ENCODE peak calls at places on chromosomes 7 and 10, in eight cellular contexts. L is suprapubic skin, K is pancreas, U is OCI-LY7, T is ascending aorta, B is prostate gland, I is gastrocnemius medialis, P is stomach. A is an unnamed sample.

GRCh38 chr7:121480566-121481335 is 84.6 kb upstream of the FAM3C start:
- DNase-seq in U (peak; percentile 14), P (no peak), B (no peak), I (no peak), K (no peak), L (no peak), T (no peak), A (no peak)

GRCh38 chr7:133886081-133886480 is 241.1 kb upstream of the LRGUK start:
- DNase-seq in T (no peak), U (no peak), K (no peak), I (no peak), L (no peak), P (no peak), B (no peak), A (no peak)

GRCh38 chr10:71323407-71323806 is 4.3 kb downstream of the SLC29A3 start:
- DNase-seq in K (no peak), I (no peak), P (no peak), L (no peak), B (no peak), U (peak; percentile 71), T (no peak), A (no peak)

GRCh38 chr10:121804460-121804859 is 123.4 kb downstream of the ATE1 start:
- DNase-seq in U (no peak), T (no peak), K (no peak), L (no peak), I (no peak), B (no peak), P (no peak), A (no peak)

GRCh38 chr10:44968887-44969400 is 9.3 kb downstream of the RASSF4 start:
- DNase-seq in K (no peak), T (no peak), L (no peak), B (no peak), P (no peak), U (no peak), I (no peak), A (no peak)

GRCh38 chr7:135508853-135509588 is 881 bp downstream of the CNOT4 start:
- DNase-seq in U (peak; percentile 70), B (peak; percentile 7), I (peak; percentile 2), K (peak; percentile 6), P (no peak), L (no peak), T (no peak), A (no peak)

GRCh38 chr7:101856488-101857357 is 39.3 kb downstream of the CUX1 start:
- DNase-seq in K (peak; percentile 81), L (peak; percentile 93), T (peak; percentile 72), I (peak; percentile 87), P (peak; percentile 97), B (peak; percentile 91), U (peak; percentile 92), A (peak; percentile 95)

GRCh38 chr10:113978802-113979201 is 64.9 kb upstream of the ADRB1 start:
- DNase-seq in L (no peak), B (no peak), T (no peak), K (no peak), I (no peak), U (no peak), P (no peak), A (no peak)

GRCh38 chr10:69898941-69899340 is 97.2 kb downstream of the COL13A1 start:
- DNase-seq in T (no peak), P (no peak), B (no peak), U (no peak), I (no peak), L (no peak), K (no peak), A (no peak)

GRCh38 chr7:47497367-47498096 is 84.4 kb downstream of the TNS3 start:
- DNase-seq in I (no peak), L (no peak), P (no peak), U (peak; percentile 87), T (no peak), B (no peak), K (no peak), A (no peak)

GRCh38 chr10:101624526-101625102 is 36.5 kb downstream of the DPCD start:
- DNase-seq in B (no peak), K (no peak), P (no peak), U (peak; percentile 26), T (no peak), L (no peak), I (no peak), A (no peak)

GRCh38 chr7:154942718-154943117 is 60.2 kb downstream of the PAXIP1 start:
- DNase-seq in P (no peak), U (no peak), I (no peak), L (no peak), B (no peak), K (no peak), T (no peak), A (no peak)

GRCh38 chr10:120632936-120633335 is 175.9 kb downstream of the PLPP4 start:
- DNase-seq in L (no peak), K (no peak), B (no peak), I (no peak), P (no peak), U (no peak), T (no peak), A (no peak)

GRCh38 chr10:123614888-123615287 is 51.3 kb upstream of the GPR26 start:
- DNase-seq in I (no peak), P (peak; percentile 64), K (peak; percentile 30), U (peak; percentile 52), T (no peak), L (no peak), B (peak; percentile 50), A (no peak)

DNA sequence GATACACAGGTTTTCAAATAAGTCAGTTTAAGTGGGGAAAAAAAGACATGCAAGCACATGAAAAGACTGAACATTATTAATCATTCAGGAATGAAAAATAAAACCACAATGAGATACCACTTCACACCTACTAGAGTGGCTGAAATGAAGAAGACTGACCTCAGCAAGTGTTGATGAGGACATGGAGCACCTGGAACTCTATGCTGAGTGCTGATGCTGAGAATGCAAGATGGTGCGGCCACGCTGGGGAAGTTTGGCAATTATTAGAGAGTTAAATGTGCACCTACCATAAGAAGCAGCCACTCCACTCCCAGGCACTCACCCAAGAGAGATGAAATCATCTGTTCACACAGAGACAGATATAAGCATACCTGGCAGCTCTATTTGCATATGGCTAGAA is 32.9 kb upstream of the ELFN1 start:
- DNase-seq in U (no peak), B (no peak), P (no peak), T (no peak), I (no peak), K (no peak), L (no peak), A (no peak)
- H3K4me1 ChIP-seq in U (no peaks in the 10 kb centered on the region), B (no peaks in the 10 kb centered on the region), P (no peaks in the 10 kb centered on the region), T (no peaks in the 10 kb centered on the region), I (peaks cover 8% of the 10 kb centered on the region), K (no peaks in the 10 kb centered on the region), L (peaks cover 10% of the 10 kb centered on the region), A (no peaks in the 10 kb centered on the region)

GRCh38 chr7:148558914-148559313 is 31.7 kb upstream of the C7orf33 start:
- DNase-seq in K (no peak), U (no peak), L (no peak), T (no peak), B (no peak), P (no peak), I (no peak), A (no peak)

GRCh38 chr7:148561099-148561498 is 29.5 kb upstream of the C7orf33 start:
- DNase-seq in B (no peak), T (no peak), L (no peak), I (no peak), P (no peak), K (no peak), U (no peak), A (no peak)

GRCh38 chr7:148553979-148554378 is 36.6 kb upstream of the C7orf33 start:
- DNase-seq in T (no peak), L (no peak), B (no peak), U (no peak), K (no peak), P (no peak), I (no peak), A (no peak)

DNA sequence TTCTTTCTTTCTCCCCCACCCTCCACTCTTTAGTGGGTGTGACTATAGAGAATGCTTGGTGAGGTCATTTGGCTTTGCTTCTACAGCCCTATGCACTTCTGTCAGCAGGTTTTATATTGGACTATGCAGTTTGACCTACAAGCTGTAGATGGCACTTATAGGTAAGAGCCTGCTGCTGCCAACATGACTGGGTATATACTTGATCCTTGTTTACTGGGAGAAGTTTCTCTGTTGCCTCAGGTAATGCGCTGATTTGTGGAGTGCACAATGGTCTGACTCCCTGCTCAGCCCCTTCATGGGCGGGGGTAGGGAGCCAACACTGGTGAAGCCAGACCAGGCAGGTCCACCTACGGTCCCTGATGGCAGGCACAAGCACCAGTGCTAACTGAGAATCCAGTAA is 33.7 kb upstream of the C7orf33 start:
- DNase-seq in I (no peak), T (no peak), K (no peak), P (no peak), U (no peak), B (no peak), L (no peak), A (peak; percentile 43)
- TF ChIP-seq CTCF in I (no peak), T (no peak), K (no peak), P (no peak), U (no peak), B (no peak), L (no peak), A (no peak)

GRCh38 chr7:129266181-129266580 is 41.4 kb downstream of the AHCYL2 start:
- DNase-seq in I (no peak), L (no peak), K (no peak), T (no peak), P (no peak), B (no peak), U (no peak), A (no peak)

GRCh38 chr7:129264534-129264933 is 39.7 kb downstream of the AHCYL2 start:
- DNase-seq in U (no peak), K (no peak), T (no peak), L (no peak), B (peak; percentile 35), I (no peak), P (no peak), A (no peak)

GRCh38 chr7:129265328-129265727 is 40.5 kb downstream of the AHCYL2 start:
- DNase-seq in K (no peak), U (no peak), T (no peak), B (no peak), L (no peak), I (no peak), P (no peak), A (no peak)

GRCh38 chr7:129262333-129262732 is 37.5 kb downstream of the AHCYL2 start:
- DNase-seq in L (no peak), T (no peak), I (no peak), P (no peak), K (no peak), U (no peak), B (no peak), A (no peak)

DNA sequence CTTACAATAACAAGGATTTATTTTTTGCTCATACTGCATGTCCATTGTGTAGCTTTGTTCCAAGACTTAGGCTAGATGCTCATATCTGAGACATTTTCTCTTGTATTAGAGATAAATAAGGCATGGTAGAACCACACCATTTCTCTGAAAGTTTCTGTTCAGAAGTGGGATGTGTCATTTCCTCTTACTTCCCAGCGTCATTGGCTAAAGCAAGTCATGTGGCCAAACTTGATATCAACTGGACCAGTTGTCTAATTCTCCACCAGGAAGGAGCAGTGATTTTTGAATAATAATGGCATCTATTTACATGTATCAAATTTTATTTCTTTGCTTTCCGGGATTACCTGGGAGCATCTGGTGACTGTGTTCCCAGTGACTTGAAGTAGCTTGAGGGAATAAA is 38.3 kb downstream of the AHCYL2 start:
- DNase-seq in L (no peak), T (no peak), B (no peak), I (no peak), U (no peak), P (no peak), K (no peak), A (no peak)
- H3K4me1 ChIP-seq in L (peaks cover 13% of the 10 kb centered on the region), T (no peaks in the 10 kb centered on the region), B (no peaks in the 10 kb centered on the region), I (peaks cover 9% of the 10 kb centered on the region), U (peaks cover 7% of the 10 kb centered on the region), P (no peaks in the 10 kb centered on the region), K (no peaks in the 10 kb centered on the region), A (peaks cover 5% of the 10 kb centered on the region)

GRCh38 chr7:92460510-92460909 is 13.2 kb downstream of the GATAD1 start:
- DNase-seq in L (no peak), B (no peak), K (no peak), I (no peak), U (no peak), P (no peak), T (no peak), A (no peak)
- TF ChIP-seq CTCF in L (no peak), B (no peak), K (no peak), I (no peak), U (no peak), P (no peak), T (no peak), A (no peak)

A was measured in left lung.